ENCODE peak calls at places on chromosomes 6 and 20, in ten cellular contexts. J is CD8-positive, alpha-beta memory T cell; V is neuronal stem cell; B is psoas muscle; F is right cardiac atrium; U is A549; I is lower lobe of right lung; C is GM23338; E is effector memory CD4-positive, alpha-beta T cell; H is cardiac muscle cell. O is an unnamed sample. For H3K4me1, the result is how much of the 10 kb centered on the place peaks cover.

GRCh38 chr6:137358273-137358672 is 135.9 kb downstream of the OLIG3 start:
- DNase-seq in U (no peak), B (no peak), V (no peak), E (no peak), C (peak), I (no peak), H (no peak), J (no peak), F (no peak), O (no peak)

GRCh38 chr6:22147983-22148797 is 148.6 kb downstream of the PRL start:
- DNase-seq in J (peak), C (peak), U (no peak), E (no peak), F (peak), H (peak), V (no peak), I (peak), B (no peak), O (peak)

GRCh38 chr6:117206951-117207687 is 58.2 kb upstream of the VGLL2 start:
- DNase-seq in V (peak), J (no peak), I (no peak), U (no peak), H (no peak), C (peak), B (no peak), F (peak), E (no peak), O (peak)

GRCh38 chr6:168320661-168321060 is 1.1 kb upstream of the DACT2 start:
- DNase-seq in C (no peak), U (no peak), V (no peak), J (no peak), B (no peak), E (no peak), H (peak), F (no peak), I (no peak), O (no peak)

GRCh38 chr20:45229264-45230056 is 8.3 kb downstream of the SEMG2 start:
- DNase-seq in H (peak), F (no peak), B (no peak), C (peak), I (peak), E (no peak), U (no peak), V (no peak), J (peak), O (peak)

GRCh38 chr6:6694825-6695710 is 106.5 kb downstream of the LY86 start:
- DNase-seq in H (no peak), E (no peak), B (no peak), I (peak), F (peak), J (no peak), V (no peak), C (peak), U (no peak), O (no peak)

GRCh38 chr6:16324622-16325225 is 86.3 kb downstream of the GMPR start:
- DNase-seq in I (no peak), V (no peak), U (no peak), H (no peak), F (no peak), J (no peak), E (no peak), C (peak), B (no peak), O (no peak)

GRCh38 chr6:42259841-42260395 is 42.3 kb upstream of the MRPS10 start:
- DNase-seq in J (no peak), E (no peak), H (no peak), I (no peak), C (no peak), B (no peak), F (no peak), U (no peak), V (no peak), O (no peak)

GRCh38 chr20:50339196-50339901 is 148.7 kb downstream of the CEBPB start:
- DNase-seq in J (no peak), U (no peak), H (peak), C (no peak), I (no peak), F (no peak), V (no peak), E (no peak), B (no peak), O (peak)

GRCh38 chr6:140480852-140481251 is 1106.4 kb upstream of the CITED2 start:
- DNase-seq in U (no peak), H (peak), C (no peak), I (no peak), V (no peak), F (peak), E (no peak), B (peak), J (no peak), O (no peak)

GRCh38 chr6:34240329-34241248 is 3.9 kb downstream of the HMGA1 start:
- DNase-seq in I (peak), B (no peak), V (no peak), J (no peak), H (no peak), C (no peak), F (no peak), E (no peak), U (no peak), O (no peak)

GRCh38 chr6:110255356-110255755 is 75.1 kb downstream of the CDC40 start:
- DNase-seq in F (peak), V (peak), I (no peak), C (peak), E (no peak), H (peak), U (peak), J (no peak), B (no peak), O (peak)

GRCh38 chr20:35618372-35619131 is 2.9 kb downstream of the SPAG4 start:
- DNase-seq in H (peak), F (peak), U (peak), J (peak), C (peak), V (no peak), B (no peak), E (no peak), I (peak), O (no peak)

GRCh38 chr20:30811896-30812671 is 445.4 kb upstream of the DEFB115 start:
- DNase-seq in B (no peak), I (peak), F (peak), C (peak), E (no peak), V (peak), H (peak), J (no peak), U (no peak), O (no peak)

GRCh38 chr20:22583773-22584629 is at the start of gene FOXA2:
- DNase-seq in V (no peak), E (no peak), U (peak), B (no peak), J (no peak), I (peak), H (no peak), F (no peak), C (peak), O (peak)

GRCh38 chr20:3846378-3846739 is 275 bp upstream of the MAVS start:
- DNase-seq in C (no peak), J (peak), H (no peak), F (no peak), B (no peak), U (no peak), I (no peak), V (no peak), E (no peak), O (no peak)

GRCh38 chr20:3846740-3847418 is at the start of gene MAVS:
- DNase-seq in C (peak), F (peak), I (peak), B (peak), V (peak), U (peak), J (peak), H (peak), E (peak), O (peak)

GRCh38 chr20:3842332-3842930 is 4.2 kb upstream of the MAVS start:
- DNase-seq in J (no peak), C (no peak), V (no peak), I (no peak), B (no peak), H (no peak), F (no peak), U (no peak), E (no peak), O (no peak)

GRCh38 chr20:3847419-3847940 is 846 bp downstream of the MAVS start:
- DNase-seq in U (no peak), I (no peak), H (no peak), B (no peak), J (no peak), F (no peak), C (no peak), E (no peak), V (no peak), O (no peak)

GRCh38 chr20:3843490-3843889 is 3.1 kb upstream of the MAVS start:
- DNase-seq in J (no peak), F (no peak), C (no peak), B (no peak), V (no peak), U (peak), H (peak), I (no peak), E (no peak), O (peak)
- H3K27ac ChIP-seq in J (no peak), F (no peak), C (no peak), B (no peak), V (no peak), U (peak), H (no peak), I (no peak), E (no peak), O (peak)

DNA sequence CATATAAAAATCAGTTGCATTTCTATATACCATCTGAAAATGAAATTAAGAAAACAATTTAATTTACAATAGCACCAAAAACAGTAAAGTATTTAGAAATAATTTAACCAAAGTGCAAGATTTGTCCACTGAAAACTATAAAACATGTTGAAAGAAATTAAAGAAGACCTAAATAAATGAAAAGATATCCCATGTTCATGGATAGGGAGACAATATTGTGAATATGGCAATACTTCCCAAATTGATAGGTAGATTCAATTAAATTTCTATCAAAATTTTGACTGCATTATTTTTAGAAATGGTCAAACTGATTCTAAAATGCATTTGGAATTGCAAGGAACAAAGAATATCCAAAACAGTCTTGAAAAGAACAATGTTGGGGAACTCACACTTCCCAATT is 17.6 kb upstream of the POU3F2 start:
- DNase-seq in I (no peak), J (no peak), B (no peak), H (no peak), V (no peak), U (no peak), F (no peak), C (no peak), E (no peak), O (no peak)
- H3K4me3 ChIP-seq in I (no peak), J (no peak), B (no peak), H (no peak), V (no peak), U (no peak), F (no peak), C (no peak), E (no peak), O (no peak)

GRCh38 chr20:6852478-6852877 is 85.0 kb downstream of the BMP2 start:
- DNase-seq in F (no peak), V (no peak), I (no peak), J (no peak), B (no peak), H (no peak), U (no peak), C (no peak), E (no peak), O (no peak)

GRCh38 chr20:6857929-6858328 is 90.4 kb downstream of the BMP2 start:
- DNase-seq in B (no peak), H (no peak), V (no peak), C (no peak), I (no peak), F (no peak), J (no peak), U (no peak), E (no peak), O (no peak)

GRCh38 chr20:6851136-6851535 is 83.7 kb downstream of the BMP2 start:
- DNase-seq in H (no peak), B (no peak), U (no peak), F (no peak), C (no peak), J (no peak), I (no peak), E (no peak), V (no peak), O (no peak)

GRCh38 chr20:6855806-6856205 is 88.3 kb downstream of the BMP2 start:
- DNase-seq in V (no peak), C (no peak), H (no peak), I (no peak), F (no peak), J (no peak), U (no peak), E (no peak), B (no peak), O (no peak)

GRCh38 chr20:6855074-6855473 is 87.6 kb downstream of the BMP2 start:
- DNase-seq in C (no peak), B (no peak), J (no peak), I (no peak), F (no peak), U (no peak), H (no peak), E (no peak), V (no peak), O (no peak)
- H3K4me1 ChIP-seq in C (under half), B (under half), J (under half), I (under half), F (under half), U (under half), H (under half), E (under half), V (under half), O (under half)

DNA sequence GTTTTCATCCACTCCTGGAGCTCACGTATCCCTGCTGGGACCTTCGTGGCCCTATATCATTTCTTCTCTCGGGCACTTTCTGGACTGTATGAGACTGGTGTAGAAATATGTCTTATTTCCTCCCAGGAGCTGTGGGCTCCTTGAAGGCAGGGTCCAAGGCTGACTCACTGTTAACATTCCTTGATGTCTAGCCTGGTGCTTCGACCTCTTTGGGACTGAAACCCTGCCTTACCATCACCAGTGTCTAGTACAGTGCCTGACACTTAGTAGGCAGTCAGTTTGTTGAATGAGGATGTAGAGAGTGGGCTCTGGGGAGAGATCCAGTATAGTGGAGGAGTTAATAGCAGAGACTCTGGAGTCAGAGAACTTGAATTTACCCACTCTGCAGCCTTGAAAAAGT is 23.6 kb downstream of the POFUT1 start:
- DNase-seq in B (no peak), I (no peak), V (no peak), F (no peak), E (no peak), C (no peak), J (no peak), H (no peak), U (no peak), O (no peak)
- H3K27ac ChIP-seq in B (no peak), I (no peak), V (no peak), F (no peak), E (no peak), C (no peak), J (no peak), H (no peak), U (no peak), O (no peak)

GRCh38 chr20:16351415-16351814 is 221.8 kb downstream of the KIF16B start:
- DNase-seq in J (no peak), I (no peak), C (no peak), H (no peak), V (no peak), U (no peak), F (no peak), B (peak), E (no peak), O (no peak)

GRCh38 chr20:16350465-16350864 is 222.8 kb downstream of the KIF16B start:
- DNase-seq in B (peak), I (no peak), F (no peak), E (no peak), J (no peak), H (peak), U (peak), C (no peak), V (no peak), O (no peak)

GRCh38 chr20:16352321-16352720 is 220.9 kb downstream of the KIF16B start:
- DNase-seq in J (no peak), F (no peak), H (no peak), B (no peak), C (no peak), I (no peak), U (no peak), V (no peak), E (no peak), O (no peak)

GRCh38 chr20:16346956-16347355 is 226.3 kb downstream of the KIF16B start:
- DNase-seq in J (no peak), U (no peak), H (no peak), V (no peak), E (no peak), I (no peak), F (no peak), C (no peak), B (no peak), O (no peak)

DNA sequence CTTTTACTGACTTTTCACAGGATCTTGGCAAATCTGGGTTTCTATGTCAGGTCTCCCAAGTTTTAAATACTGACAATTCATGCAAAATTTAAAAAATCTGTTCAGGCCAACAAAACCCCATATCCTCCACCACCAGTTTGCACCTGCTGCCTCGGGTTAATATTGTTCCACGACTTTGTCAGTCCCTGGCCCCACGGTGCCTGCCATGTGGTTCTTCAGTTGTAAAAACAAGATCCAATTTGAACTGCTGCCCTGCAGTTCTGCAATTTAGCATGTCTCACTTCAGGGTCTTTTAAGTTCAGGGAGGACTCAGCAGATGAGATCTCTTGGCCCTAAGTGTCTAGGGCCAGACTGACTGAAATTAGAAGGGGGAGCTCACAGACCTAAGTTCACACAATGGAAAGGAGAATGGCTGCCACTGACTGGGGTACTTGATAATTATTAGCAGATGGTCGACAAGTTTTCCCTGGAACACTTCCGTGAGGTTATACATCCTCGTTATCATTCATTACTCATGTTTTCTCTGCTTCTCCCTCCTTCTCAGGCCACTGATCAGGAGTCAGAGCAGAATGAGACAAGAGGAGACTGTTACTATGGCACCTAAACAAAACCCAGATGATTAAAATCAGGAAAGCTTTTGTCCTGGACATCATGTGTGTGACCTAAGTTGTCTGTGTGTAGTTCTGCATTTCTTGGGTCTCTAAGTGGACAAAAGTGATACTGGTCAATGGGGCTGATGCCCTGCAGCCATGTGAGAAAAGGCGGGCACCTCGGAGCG is 223.5 kb downstream of the KIF16B start:
- DNase-seq in J (no peak), C (no peak), B (no peak), F (no peak), U (no peak), V (no peak), I (no peak), E (no peak), H (peak), O (no peak)
- H3K4me3 ChIP-seq in J (no peak), C (no peak), B (no peak), F (no peak), U (no peak), V (no peak), I (no peak), E (no peak), H (no peak), O (no peak)

O was measured in SJSA1.